ENCODE peak calls at places on chromosomes 11 and 22, in eight cellular contexts. R is CD8-positive, alpha-beta memory T cell; H is uterus; F is CD8-positive, alpha-beta T cell; S is A673; W is HCT116; N is left ventricle myocardium inferior; M is small intestine. T is an unnamed sample. For H3K9me3 and H3K4me1, the result is how much of the 10 kb centered on the place peaks cover.

GRCh38 chr22:21055880-21056319 is 10.2 kb downstream of the LRRC74B start:
- DNase-seq in W (no peak), H (no peak), R (no peak), N (no peak), F (no peak), S (no peak), M (no peak), T (no peak)

GRCh38 chr22:22827187-22827948 is 60.2 kb upstream of the IGLL5 start:
- DNase-seq in H (no peak), S (no peak), N (no peak), F (no peak), M (no peak), W (no peak), R (no peak), T (no peak)

GRCh38 chr22:44682556-44683168 is 19.3 kb upstream of the PRR5 start:
- DNase-seq in W (no peak), N (no peak), F (no peak), H (no peak), S (no peak), M (no peak), R (no peak), T (no peak)

GRCh38 chr11:11588890-11589289 is 32.9 kb downstream of the GALNT18 start:
- DNase-seq in N (no peak), M (no peak), F (no peak), H (no peak), R (no peak), S (no peak), W (no peak), T (no peak)

GRCh38 chr11:12789574-12789973 is 115.4 kb downstream of the TEAD1 start:
- DNase-seq in S (no peak), R (no peak), W (no peak), H (no peak), F (no peak), N (no peak), M (no peak), T (no peak)

GRCh38 chr22:43270949-43271348 is 72.2 kb downstream of the SCUBE1 start:
- DNase-seq in M (no peak), R (no peak), F (no peak), W (no peak), H (no peak), N (no peak), S (no peak), T (no peak)

GRCh38 chr22:42162728-42163489 is 32.3 kb upstream of the CYP2D6 start:
- DNase-seq in H (no peak), M (no peak), R (no peak), F (no peak), S (no peak), N (no peak), W (no peak), T (no peak)

GRCh38 chr11:130588471-130588870 is 140.0 kb downstream of the ADAMTS15 start:
- DNase-seq in S (no peak), M (no peak), H (no peak), N (no peak), R (no peak), W (no peak), F (no peak), T (no peak)

GRCh38 chr11:59212744-59213573 is at the start of gene MPEG1:
- DNase-seq in H (no peak), W (no peak), F (no peak), M (no peak), N (no peak), R (no peak), S (no peak), T (no peak)

GRCh38 chr11:112392860-112393259 is 132.2 kb upstream of the PLET1 start:
- DNase-seq in H (no peak), W (no peak), N (no peak), F (no peak), S (peak), M (no peak), R (no peak), T (no peak)

GRCh38 chr11:728901-729491 is 18.3 kb upstream of the TALDO1 start:
- DNase-seq in R (no peak), H (no peak), W (no peak), M (no peak), F (no peak), S (no peak), N (no peak), T (no peak)

GRCh38 chr11:78651923-78652602 is 77.4 kb upstream of the NARS2 start:
- DNase-seq in H (no peak), S (no peak), R (no peak), W (no peak), N (no peak), M (no peak), F (no peak), T (no peak)

DNA sequence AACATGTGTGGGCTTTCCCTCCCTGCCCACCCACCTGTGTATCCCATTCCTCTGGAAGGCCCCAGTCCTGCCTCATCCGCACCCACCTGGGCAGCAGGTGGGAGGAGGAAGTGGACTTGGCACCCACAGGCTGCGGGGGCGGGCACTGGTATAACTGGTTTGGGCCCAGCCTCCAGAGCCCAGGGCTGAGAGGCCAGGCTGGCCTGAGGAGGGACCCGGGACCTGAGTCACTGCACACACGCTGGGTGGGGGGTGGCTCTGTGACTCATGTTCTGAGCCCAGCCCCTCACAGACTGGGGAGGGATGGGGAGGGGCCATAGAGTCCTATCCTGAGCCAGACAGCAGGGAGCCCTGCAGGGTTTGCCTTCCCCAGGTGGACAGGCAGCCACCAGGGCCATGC is 16.7 kb downstream of the PHLDA2 start:
- DNase-seq in F (no peak), H (no peak), N (no peak), S (peak), M (peak), W (peak), R (no peak), T (peak)
- H3K27ac ChIP-seq in F (no peak), H (no peak), N (no peak), S (no peak), M (peak), W (peak), R (no peak), T (peak)

GRCh38 chr11:35688023-35688422 is 25.4 kb downstream of the TRIM44 start:
- DNase-seq in M (no peak), W (no peak), H (no peak), R (no peak), F (no peak), S (peak), N (no peak), T (no peak)
- H3K9me3 ChIP-seq in M (under half), W (under half), H (under half), R (under half), F (under half), S (under half), N (under half), T (under half)

DNA sequence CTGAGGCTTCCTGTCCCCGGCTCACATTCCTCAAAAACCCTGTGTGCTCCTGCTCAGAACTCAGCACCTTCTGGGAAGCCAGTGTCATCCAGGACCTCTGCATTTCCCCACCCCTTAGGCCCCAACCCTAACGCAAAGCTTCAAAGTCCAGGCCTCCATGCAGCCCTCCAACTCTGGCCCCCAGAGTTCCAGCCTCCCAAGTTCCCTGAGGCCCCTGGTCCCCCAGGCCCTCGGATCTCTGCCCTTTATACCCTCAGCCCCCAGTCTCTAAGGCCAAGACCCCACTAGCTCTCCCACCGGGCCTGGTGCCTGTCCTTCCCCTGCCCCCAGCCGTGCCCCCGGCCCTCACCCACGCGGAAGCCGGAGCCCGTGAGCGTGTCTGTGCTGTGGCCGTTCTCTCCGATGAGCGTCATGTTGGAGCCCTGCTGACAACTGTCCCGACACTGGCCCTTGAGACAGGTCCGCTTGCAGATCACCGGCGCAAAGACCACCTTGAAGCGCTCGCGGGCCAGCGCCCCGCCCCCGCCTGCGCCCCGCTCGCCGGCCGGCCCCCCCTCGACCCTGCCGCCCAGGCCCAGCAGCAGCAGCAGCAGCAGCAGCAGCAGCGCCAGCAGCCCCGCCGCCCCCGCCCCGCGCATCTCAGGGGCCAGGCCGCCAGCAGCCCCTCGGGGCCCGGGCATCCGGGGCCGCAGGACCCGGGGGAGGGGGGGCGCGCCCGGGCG is 718 bp downstream of the LTBP3 start:
- DNase-seq in H (peak), N (no peak), W (no peak), S (peak), M (no peak), R (no peak), F (no peak), T (no peak)
- H3K4me1 ChIP-seq in H (under half), N (half or more), W (half or more), S (under half), M (under half), R (half or more), F (half or more), T (half or more)

GRCh38 chr22:24426859-24427499 is 420 bp upstream of the ADORA2A start:
- DNase-seq in R (peak), H (no peak), S (no peak), F (peak), N (no peak), M (no peak), W (no peak), T (no peak)

GRCh38 chr22:24428751-24429410 is 1.5 kb downstream of the ADORA2A start:
- DNase-seq in M (no peak), F (no peak), W (no peak), S (no peak), H (no peak), R (peak), N (no peak), T (peak)

GRCh38 chr22:24429411-24430365 is 2.3 kb downstream of the ADORA2A start:
- DNase-seq in S (peak), N (peak), R (peak), F (peak), M (peak), H (no peak), W (no peak), T (peak)

GRCh38 chr22:24426436-24426835 is 963 bp upstream of the ADORA2A start:
- DNase-seq in R (no peak), M (no peak), N (no peak), F (no peak), W (no peak), H (no peak), S (no peak), T (no peak)

DNA sequence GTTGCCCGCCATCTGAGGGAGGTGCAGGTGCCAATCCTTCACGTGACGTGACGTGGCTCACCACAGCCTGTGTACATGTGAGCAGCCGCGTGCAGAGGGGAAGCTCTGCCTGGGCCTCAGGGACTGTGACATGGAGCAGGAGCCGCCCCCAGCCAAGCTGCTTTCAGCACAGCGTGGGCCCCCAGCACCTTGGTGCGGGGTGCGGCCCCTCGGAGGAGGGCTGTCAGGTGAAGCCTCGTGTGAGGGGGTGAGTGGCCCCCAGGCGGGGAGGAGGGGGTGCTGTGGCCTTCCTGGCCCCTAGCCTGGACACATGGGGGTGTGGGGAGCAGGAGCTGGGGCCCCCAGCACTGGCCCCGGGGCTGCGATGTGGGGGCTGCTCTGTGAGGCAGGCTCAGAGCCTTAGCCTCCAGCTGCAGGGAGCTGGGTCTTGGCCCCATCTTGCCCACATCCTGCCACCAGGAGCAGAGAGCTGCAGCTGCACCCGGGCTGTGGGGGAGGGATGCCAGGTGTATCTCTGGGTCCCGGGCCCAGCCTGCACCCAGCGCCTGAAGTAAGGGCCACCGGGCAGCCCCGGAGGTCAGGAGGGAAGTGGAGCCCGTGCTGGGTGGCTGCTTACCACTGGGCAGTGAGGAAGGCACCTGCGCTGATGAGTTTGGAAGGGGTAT is at the start of gene ADORA2A:
- DNase-seq in S (no peak), M (peak), H (no peak), R (peak), N (no peak), W (no peak), F (peak), T (peak)
- H3K27ac ChIP-seq in S (no peak), M (peak), H (no peak), R (peak), N (peak), W (no peak), F (peak), T (peak)